ENCODE peak calls at places on chromosomes 1 and 21, in four cellular contexts. Y is IMR-90, O is H9, S is H1. B is an unnamed sample.

GRCh38 chr21:38478782-38479181 is 19.5 kb downstream of the ERG start:
- DNase-seq in Y (peak), O (no peak), S (no peak), B (no peak)

GRCh38 chr21:45264146-45264918 is 23.4 kb downstream of the POFUT2 start:
- DNase-seq in Y (no peak), O (peak), S (no peak), B (no peak)

GRCh38 chr1:171081994-171082295 is 8.8 kb upstream of the FMO3 start:
- DNase-seq in Y (no peak), O (no peak), S (no peak), B (no peak)

GRCh38 chr1:201448981-201449380 is 20.0 kb downstream of the PHLDA3 start:
- DNase-seq in Y (no peak), O (peak), S (no peak), B (peak)

GRCh38 chr1:211331011-211331709 is 4.5 kb downstream of the TRAF5 start:
- DNase-seq in Y (peak), O (no peak), S (no peak), B (no peak)

GRCh38 chr1:15258828-15259588 is 12.0 kb downstream of the FHAD1 start:
- DNase-seq in Y (no peak), O (no peak), S (no peak), B (no peak)

GRCh38 chr1:98468111-98468717 is 193.3 kb upstream of the SNX7 start:
- DNase-seq in Y (peak), O (no peak), S (no peak), B (peak)

GRCh38 chr1:223223091-223223995 is 80.3 kb upstream of the TLR5 start:
- DNase-seq in Y (no peak), O (peak), S (no peak), B (no peak)

GRCh38 chr1:235624751-235625192 is 24.8 kb downstream of the GNG4 start:
- DNase-seq in Y (peak), O (no peak), S (no peak), B (no peak)

GRCh38 chr1:212485895-212486590 is 53.3 kb downstream of the NENF start:
- DNase-seq in Y (peak), O (peak), S (no peak), B (peak)

GRCh38 chr1:7265771-7266371 is 480.6 kb downstream of the CAMTA1 start:
- DNase-seq in Y (peak), O (no peak), S (no peak), B (no peak)

DNA sequence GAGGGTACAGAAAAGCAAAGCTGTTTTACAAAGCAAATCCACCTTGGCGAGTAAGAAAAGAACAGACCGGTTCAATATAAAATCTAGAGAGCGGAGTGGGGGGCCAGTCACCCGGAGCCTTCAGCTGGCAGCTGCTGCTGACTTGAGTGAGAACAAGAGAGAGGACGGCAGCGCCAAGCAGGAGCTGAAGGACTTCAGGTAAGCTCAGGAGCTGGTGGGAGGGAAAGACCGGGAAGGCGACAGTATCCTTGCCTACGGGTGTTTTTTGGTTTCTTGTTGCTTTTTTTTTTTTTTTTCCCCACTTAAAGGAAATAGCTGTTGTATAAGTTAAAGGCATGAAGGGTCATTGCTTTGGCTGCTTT is 82.6 kb downstream of the PRDM2 start:
- DNase-seq in Y (no peak), O (no peak), S (no peak), B (no peak)
- H3K27ac ChIP-seq in Y (peak), O (no peak), S (no peak), B (no peak)

DNA sequence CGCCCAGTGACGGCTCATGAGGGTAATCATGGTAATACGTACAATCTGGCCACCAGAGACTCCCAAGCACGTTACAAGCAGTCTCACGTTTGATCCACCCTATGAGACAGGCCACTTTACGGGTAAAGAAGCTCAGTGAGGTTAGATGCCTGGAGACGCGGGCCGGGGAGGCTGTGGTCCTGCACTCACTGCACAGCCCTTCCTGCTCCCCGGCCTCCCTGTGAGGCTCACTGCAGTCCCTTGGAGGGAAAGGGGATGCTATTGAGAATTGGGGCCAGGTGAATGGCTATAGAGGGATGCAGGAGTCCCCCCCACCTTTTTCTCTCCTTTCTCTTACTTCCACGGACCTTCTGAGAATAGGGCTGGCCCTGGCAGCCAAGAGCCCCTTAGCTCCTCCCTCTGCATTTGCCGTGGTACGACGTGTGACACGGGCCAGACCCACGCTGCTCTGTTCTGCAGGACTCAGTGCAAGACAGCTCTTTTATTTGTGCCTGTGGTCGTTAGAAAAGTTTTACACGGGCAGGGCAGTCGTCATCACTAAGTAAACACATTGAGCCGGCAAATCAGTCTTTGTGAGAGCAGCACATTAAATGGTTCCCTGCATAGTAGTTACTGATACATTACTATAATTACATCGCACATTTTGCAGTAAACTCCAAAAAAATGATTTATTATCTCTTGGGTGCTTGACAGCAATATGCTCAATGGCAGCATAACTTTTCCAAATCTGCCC is 18.8 kb downstream of the KIF26B start:
- DNase-seq in Y (no peak), O (no peak), S (no peak), B (no peak)
- H4K5ac ChIP-seq in Y (no peak), O (no peak), S (no peak), B (no peak)

GRCh38 chr21:42182713-42183371 is 36.1 kb upstream of the ABCG1 start:
- DNase-seq in Y (no peak), O (no peak), S (no peak), B (no peak)
- H3K27ac ChIP-seq in Y (no peak), O (no peak), S (no peak), B (no peak)

GRCh38 chr1:107740574-107740973 is 224.4 kb downstream of the VAV3 start:
- DNase-seq in Y (no peak), O (no peak), S (no peak), B (no peak)
- H4K5ac ChIP-seq in Y (no peak), O (no peak), S (no peak), B (no peak)

GRCh38 chr1:163172596-163172995 is 30.1 kb downstream of the RGS5 start:
- DNase-seq in Y (no peak), O (no peak), S (no peak), B (no peak)
- H3K27ac ChIP-seq in Y (no peak), O (no peak), S (no peak), B (no peak)

GRCh38 chr1:32307313-32307712 is 15.4 kb downstream of the HDAC1 start:
- DNase-seq in Y (peak), O (no peak), S (no peak), B (no peak)

GRCh38 chr1:32305310-32305709 is 13.4 kb downstream of the HDAC1 start:
- DNase-seq in Y (no peak), O (no peak), S (no peak), B (no peak)

GRCh38 chr1:32311709-32312393 is 20.0 kb downstream of the HDAC1 start:
- DNase-seq in Y (no peak), O (no peak), S (no peak), B (no peak)

GRCh38 chr1:32303997-32304622 is 12.2 kb downstream of the HDAC1 start:
- DNase-seq in Y (peak), O (no peak), S (no peak), B (no peak)

GRCh38 chr1:32309960-32310359 is 18.1 kb downstream of the HDAC1 start:
- DNase-seq in Y (no peak), O (no peak), S (no peak), B (no peak)
- H4K5ac ChIP-seq in Y (no peak), O (no peak), S (no peak), B (no peak)

DNA sequence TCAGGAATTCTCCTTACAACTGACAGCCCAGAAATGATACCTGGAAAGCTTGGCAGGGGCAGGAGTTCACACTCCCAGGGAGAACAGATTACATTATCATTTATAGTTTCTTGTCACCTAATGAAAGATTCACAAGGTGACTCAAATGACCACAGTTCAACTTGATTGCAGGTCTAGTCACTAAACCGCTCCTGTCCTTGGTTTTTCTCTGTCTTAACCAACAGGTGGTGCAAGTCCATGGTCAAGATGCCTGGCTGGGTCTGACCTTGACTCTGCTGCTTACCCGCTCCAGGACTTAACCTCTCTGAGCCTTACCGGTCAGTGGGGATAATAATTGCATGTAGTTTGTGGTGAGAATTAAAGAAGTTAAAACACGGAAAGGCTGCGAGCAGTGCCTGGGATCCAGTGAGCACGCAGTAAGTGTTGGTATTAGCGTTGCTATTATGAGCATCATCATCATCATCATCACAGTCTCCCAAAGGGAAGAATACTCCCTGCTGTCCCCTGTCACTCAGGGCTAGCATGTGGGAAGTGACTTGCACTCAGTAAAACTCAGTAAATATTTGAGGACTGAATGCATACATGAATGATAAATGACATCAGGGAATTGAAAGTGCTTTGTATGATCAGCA is 125.4 kb upstream of the CD34 start:
- DNase-seq in Y (peak), O (peak), S (no peak), B (peak)
- H3K27ac ChIP-seq in Y (no peak), O (no peak), S (no peak), B (no peak)

B was measured in mesendoderm.